ENCODE peak calls at places on chromosomes 12 and 14, in five cellular contexts. Q is HCT116, U is sigmoid colon, Y is HepG2, M is transverse colon. T is an unnamed sample.

GRCh38 chr12:104177663-104178501 is 37.7 kb upstream of the TXNRD1 start:
- DNase-seq in Q (peak; percentile 33), U (peak; percentile 97), Y (peak; percentile 8), M (peak; percentile 54), T (peak; percentile 91)

GRCh38 chr12:27592548-27592947 is 68.5 kb downstream of the PPFIBP1 start:
- DNase-seq in Q (no peak), U (peak; percentile 71), Y (no peak), M (no peak), T (no peak)

GRCh38 chr14:37824936-37825698 is 229.7 kb downstream of the TTC6 start:
- DNase-seq in Q (no peak), U (no peak), Y (no peak), M (no peak), T (no peak)

GRCh38 chr12:15963271-15963670 is 52.1 kb downstream of the DERA start:
- DNase-seq in Q (no peak), U (no peak), Y (no peak), M (no peak), T (no peak)

GRCh38 chr12:40253936-40254335 is 29.1 kb downstream of the LRRK2 start:
- DNase-seq in Q (no peak), U (no peak), Y (no peak), M (no peak), T (no peak)

GRCh38 chr14:69043598-69044267 is 64.6 kb upstream of the ACTN1 start:
- DNase-seq in Q (no peak), U (peak; percentile 79), Y (no peak), M (no peak), T (peak; percentile 63)

GRCh38 chr12:40063424-40063823 is 42.5 kb downstream of the SLC2A13 start:
- DNase-seq in Q (no peak), U (no peak), Y (no peak), M (no peak), T (no peak)

GRCh38 chr12:52186135-52186840 is 5.5 kb downstream of the KRT80 start:
- DNase-seq in Q (no peak), U (no peak), Y (peak; percentile 39), M (no peak), T (no peak)

GRCh38 chr12:121579981-121580868 is 598 bp downstream of the KDM2B start:
- DNase-seq in Q (no peak), U (peak; percentile 88), Y (peak; percentile 34), M (peak; percentile 84), T (peak; percentile 61)

GRCh38 chr14:92362781-92363235 is 39.8 kb downstream of the SLC24A4 start:
- DNase-seq in Q (no peak), U (no peak), Y (no peak), M (peak; percentile 18), T (no peak)

GRCh38 chr12:120562906-120563305 is 18.3 kb downstream of the POP5 start:
- DNase-seq in Q (no peak), U (peak; percentile 74), Y (no peak), M (no peak), T (no peak)

GRCh38 chr14:58535084-58535483 is 102.7 kb upstream of the DACT1 start:
- DNase-seq in Q (no peak), U (no peak), Y (no peak), M (no peak), T (no peak)

GRCh38 chr14:61526405-61527312 is 168.7 kb upstream of the HIF1A start:
- DNase-seq in Q (no peak), U (no peak), Y (peak; percentile 88), M (no peak), T (peak; percentile 92)

GRCh38 chr12:109088818-109089217 is 4.5 kb downstream of the ALKBH2 start:
- DNase-seq in Q (no peak), U (no peak), Y (no peak), M (no peak), T (no peak)

GRCh38 chr12:11672361-11672760 is 22.9 kb downstream of the ETV6 start:
- DNase-seq in Q (no peak), U (no peak), Y (no peak), M (no peak), T (no peak)

GRCh38 chr14:96109956-96110355 is 70.8 kb downstream of the C14orf132 start:
- DNase-seq in Q (no peak), U (no peak), Y (no peak), M (no peak), T (no peak)

GRCh38 chr12:105843989-105844768 is 294.6 kb downstream of the NUAK1 start:
- DNase-seq in Q (no peak), U (peak; percentile 65), Y (no peak), M (no peak), T (no peak)

GRCh38 chr14:25090716-25091454 is 40.9 kb upstream of the STXBP6 start:
- DNase-seq in Q (no peak), U (no peak), Y (no peak), M (peak; percentile 43), T (no peak)

GRCh38 chr12:70849265-70849960 is 71.1 kb downstream of the PTPRR start:
- DNase-seq in Q (peak; percentile 16), U (no peak), Y (peak; percentile 2), M (no peak), T (no peak)

GRCh38 chr14:75299064-75299463 is 20.4 kb downstream of the FOS start:
- DNase-seq in Q (no peak), U (peak; percentile 88), Y (no peak), M (peak; percentile 37), T (peak; percentile 32)

GRCh38 chr14:98182385-98183055 is 1089.5 kb downstream of the BCL11B start:
- DNase-seq in Q (no peak), U (no peak), Y (no peak), M (no peak), T (no peak)

GRCh38 chr14:74655597-74656389 is 43.8 kb upstream of the LTBP2 start:
- DNase-seq in Q (no peak), U (no peak), Y (no peak), M (no peak), T (no peak)

DNA sequence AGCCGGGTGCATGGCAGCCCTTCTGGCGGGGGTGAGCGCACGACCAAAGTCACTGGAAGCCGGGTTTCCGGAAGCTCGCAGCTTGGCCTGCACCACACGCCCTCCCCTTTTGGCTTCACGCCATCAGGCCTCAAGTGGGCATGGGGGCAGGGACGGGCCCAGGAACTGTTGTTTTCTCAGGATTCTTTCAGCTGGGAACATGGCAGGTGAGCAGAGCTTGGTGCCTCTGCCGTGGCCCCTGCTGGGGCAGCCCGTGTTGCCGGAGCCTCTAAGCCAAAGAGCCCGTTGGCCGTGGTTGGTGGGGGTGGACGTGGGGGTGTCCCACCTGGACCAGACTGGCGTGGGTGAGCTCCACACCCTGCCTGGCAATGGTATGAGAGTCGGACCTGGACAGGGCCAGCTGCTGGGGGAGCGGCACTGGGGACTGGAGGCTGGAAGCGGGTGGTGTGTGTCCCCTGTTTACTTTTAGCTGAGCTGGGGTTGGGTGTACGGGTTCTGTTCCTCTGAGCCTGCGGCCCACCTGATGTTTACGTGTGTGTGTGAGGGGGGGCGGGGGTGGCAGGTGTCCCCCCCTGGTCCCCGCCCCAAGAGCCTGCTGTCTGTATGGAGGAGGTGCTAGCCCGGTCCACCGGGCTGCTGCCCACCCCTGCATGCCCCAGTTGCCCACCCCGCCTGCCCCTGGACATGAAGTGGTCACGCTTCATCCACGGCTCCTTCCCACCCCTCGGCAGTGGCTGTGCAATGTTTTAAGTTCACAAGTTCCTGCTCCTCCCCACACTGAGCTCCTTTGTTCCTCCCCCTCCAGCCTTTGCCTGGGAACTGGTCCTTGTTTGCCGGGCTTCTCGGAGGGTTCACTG is 28.7 kb upstream of the PLD4 start:
- DNase-seq in Q (no peak), U (peak; percentile 65), Y (no peak), M (peak; percentile 11), T (no peak)
- TF ChIP-seq POLR2A in Q (no peak), U (no peak), Y (no peak), M (no peak), T (no peak)

GRCh38 chr12:6828671-6829531 is 694 bp downstream of the P3H3 start:
- DNase-seq in Q (no peak), U (peak; percentile 84), Y (no peak), M (peak; percentile 57), T (no peak)
- TF ChIP-seq POLR2AphosphoS5 in Q (no peak), U (peak; percentile 50), Y (no peak), M (no peak), T (peak; percentile 50)

DNA sequence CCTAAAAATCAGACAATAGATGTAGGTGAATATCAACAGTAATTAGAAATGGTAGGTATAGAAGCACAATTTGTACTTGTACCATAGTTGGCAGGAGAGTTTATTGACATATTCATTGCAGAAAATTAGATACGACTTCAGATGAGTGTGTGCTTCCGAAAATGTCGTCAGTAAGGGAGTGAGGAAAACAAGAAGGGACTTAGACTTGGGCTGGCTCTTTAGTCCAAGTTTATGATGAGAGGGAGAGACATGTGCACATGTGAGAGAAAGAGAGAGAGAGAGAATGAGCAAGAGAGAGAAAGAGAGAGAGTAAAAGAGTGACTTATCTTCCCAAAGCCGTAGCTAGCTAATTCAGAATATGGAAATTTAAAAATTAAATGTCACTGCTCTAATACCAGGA is 230.5 kb upstream of the NPAS3 start:
- DNase-seq in Q (no peak), U (no peak), Y (no peak), M (no peak), T (no peak)
- H3K27ac ChIP-seq in Q (no peak overlapping the region), U (peak overlapping the region; percentile 78), Y (no peak overlapping the region), M (peak overlapping the region; percentile 63), T (no peak overlapping the region)

DNA sequence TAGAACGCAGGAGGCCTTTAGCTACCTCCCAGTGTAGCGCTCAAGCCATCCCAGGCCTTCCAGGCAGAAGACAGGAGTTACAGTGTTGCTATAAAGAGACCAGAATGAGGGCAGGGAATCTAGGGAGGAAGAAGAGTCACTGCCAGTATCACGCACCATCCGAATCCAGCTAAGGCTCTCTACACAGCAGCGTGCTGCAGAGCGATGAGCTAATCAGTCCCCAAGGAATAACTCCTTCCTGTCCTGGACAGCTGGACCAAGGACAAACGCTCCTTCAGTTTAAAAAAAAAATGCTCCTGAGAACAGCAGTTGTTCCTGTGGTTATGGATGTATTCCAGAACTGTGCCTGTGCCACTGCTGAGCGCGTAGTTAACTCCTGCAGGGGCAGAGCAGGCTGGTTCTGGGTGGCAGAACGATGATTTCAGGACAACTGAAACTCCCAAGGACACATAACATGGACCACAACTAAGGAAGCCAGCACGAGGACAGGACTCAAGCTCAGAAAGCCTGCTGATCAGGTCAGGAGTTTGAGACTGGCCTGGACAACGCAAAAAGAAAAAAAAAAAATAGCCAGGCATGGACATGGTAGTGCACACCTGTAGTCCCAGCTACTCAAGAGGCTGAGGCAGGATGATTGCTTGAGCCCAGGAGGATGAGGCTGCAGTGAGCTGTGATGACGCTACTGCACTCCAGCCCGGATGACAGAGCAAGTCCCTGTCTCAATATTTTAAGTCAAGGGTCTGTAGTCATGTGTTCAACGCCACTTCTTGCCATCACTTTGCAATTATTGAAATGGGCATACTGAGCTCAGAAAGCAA is 2.6 kb downstream of the IFFO1 start:
- DNase-seq in Q (no peak), U (peak; percentile 91), Y (no peak), M (no peak), T (no peak)
- TF ChIP-seq POLR2A in Q (no peak), U (no peak), Y (no peak), M (no peak), T (no peak)

DNA sequence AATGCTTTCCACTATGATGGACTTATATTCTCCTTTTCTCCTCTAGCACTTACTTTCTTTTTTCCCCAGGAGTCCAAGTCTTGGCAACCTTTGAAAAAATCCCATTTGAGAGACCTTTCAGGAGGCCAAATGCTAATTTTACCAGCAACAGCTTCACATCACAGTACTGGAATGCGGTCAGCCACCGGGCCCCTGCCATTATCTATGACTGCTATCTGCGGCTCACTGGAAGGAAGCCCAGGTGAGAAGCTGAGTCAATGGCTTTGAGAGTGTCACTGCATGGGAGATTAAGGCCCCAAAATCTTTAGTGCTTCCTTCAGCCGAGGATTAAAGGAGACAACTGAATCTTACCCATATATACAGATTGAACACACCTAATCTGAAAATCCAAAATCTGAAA is 64.2 kb downstream of the ERGIC2 start:
- DNase-seq in Q (no peak), U (no peak), Y (no peak), M (no peak), T (no peak)
- TF ChIP-seq POLR2AphosphoS5 in Q (no peak), U (no peak), Y (no peak), M (no peak), T (no peak)